ENCODE peak calls at places on chromosomes 13 and 19, in six cellular contexts. J is cardiac muscle cell, B is iris pigment epithelial cell, K is dorsolateral prefrontal cortex, R is breast epithelium, O is IMR-90. Z is an unnamed sample.

GRCh38 chr13:49357694-49358093 is 86.2 kb downstream of the CAB39L start:
- DNase-seq in K (no peak), B (peak), O (peak), J (no peak), R (no peak), Z (no peak)

GRCh38 chr13:49356224-49356623 is 87.6 kb downstream of the CAB39L start:
- DNase-seq in B (peak), K (no peak), O (peak), R (no peak), J (peak), Z (no peak)

GRCh38 chr13:113364371-113364932 is 522 bp upstream of the GRTP1 start:
- DNase-seq in B (no peak), R (peak), K (no peak), J (peak), O (no peak), Z (no peak)

GRCh38 chr19:18007939-18008673 is at the start of gene ARRDC2:
- DNase-seq in B (peak), O (peak), J (peak), K (peak), R (peak), Z (peak)

GRCh38 chr13:46492946-46493345 is 60.0 kb upstream of the LRCH1 start:
- DNase-seq in K (no peak), R (no peak), B (peak), J (peak), O (peak), Z (peak)

GRCh38 chr13:26872444-26873173 is 112.0 kb upstream of the GPR12 start:
- DNase-seq in J (peak), K (peak), R (no peak), O (peak), B (peak), Z (peak)

GRCh38 chr19:1651061-1651547 is 1.3 kb downstream of the TCF3 start:
- DNase-seq in J (peak), K (no peak), B (peak), O (peak), R (no peak), Z (no peak)

GRCh38 chr13:30862707-30863106 is 43.4 kb upstream of the MEDAG start:
- DNase-seq in J (peak), K (no peak), O (no peak), R (peak), B (no peak), Z (peak)

GRCh38 chr13:84137292-84137691 is 255.0 kb upstream of the SLITRK1 start:
- DNase-seq in J (peak), R (no peak), K (no peak), B (peak), O (no peak), Z (no peak)

GRCh38 chr13:30006246-30006645 is 155.8 kb upstream of the UBL3 start:
- DNase-seq in R (no peak), J (no peak), K (no peak), B (no peak), O (no peak), Z (no peak)

GRCh38 chr19:3310280-3310679 is 56.1 kb upstream of the NFIC start:
- DNase-seq in K (no peak), J (no peak), R (no peak), B (no peak), O (no peak), Z (no peak)

GRCh38 chr13:99922631-99923404 is 48.7 kb downstream of the ZIC5 start:
- DNase-seq in K (no peak), O (no peak), R (no peak), B (no peak), J (no peak), Z (no peak)

GRCh38 chr13:50082426-50083283 is 67.4 kb downstream of the KCNRG start:
- DNase-seq in R (peak), J (peak), B (peak), O (peak), K (no peak), Z (peak)

GRCh38 chr19:27676334-27676733 is 1536.6 kb downstream of the UQCRFS1 start:
- DNase-seq in K (no peak), B (no peak), R (no peak), J (no peak), O (no peak), Z (no peak)

GRCh38 chr19:39677931-39678889 is 22.5 kb downstream of the LGALS16 start:
- DNase-seq in K (no peak), J (no peak), B (peak), O (peak), R (peak), Z (peak)

GRCh38 chr19:54114340-54114826 is 1.1 kb downstream of the TFPT start:
- DNase-seq in K (no peak), R (no peak), O (peak), J (peak), B (peak), Z (no peak)

GRCh38 chr13:51599444-51600176 is 15.3 kb downstream of the WDFY2 start:
- DNase-seq in B (no peak), R (no peak), O (no peak), K (no peak), J (no peak), Z (no peak)

GRCh38 chr13:25686831-25687495 is 315.2 kb downstream of the ATP8A2 start:
- DNase-seq in B (no peak), O (no peak), R (no peak), J (no peak), K (no peak), Z (peak)

GRCh38 chr13:33678906-33679657 is 138.9 kb upstream of the RFC3 start:
- DNase-seq in K (no peak), R (peak), B (peak), J (peak), O (peak), Z (no peak)

GRCh38 chr19:16203256-16204004 is 5.7 kb downstream of the AP1M1 start:
- DNase-seq in J (no peak), K (no peak), R (no peak), B (no peak), O (no peak), Z (no peak)

GRCh38 chr19:48147597-48148175 is 22.5 kb downstream of the LIG1 start:
- DNase-seq in O (no peak), K (no peak), B (no peak), R (no peak), J (no peak), Z (no peak)

GRCh38 chr19:48591021-48591420 is 15.5 kb upstream of the SPACA4 start:
- DNase-seq in J (peak), O (no peak), B (peak), K (no peak), R (no peak), Z (no peak)

GRCh38 chr13:43269037-43269476 is 245.7 kb downstream of the DNAJC15 start:
- DNase-seq in R (no peak), K (no peak), J (peak), O (peak), B (peak), Z (no peak)

GRCh38 chr13:27466513-27466912 is 16.1 kb upstream of the MTIF3 start:
- DNase-seq in B (no peak), O (no peak), J (no peak), R (no peak), K (no peak), Z (no peak)

GRCh38 chr19:39030854-39031367 is 1.4 kb downstream of the FBXO27 start:
- DNase-seq in J (no peak), B (no peak), O (no peak), R (no peak), K (no peak), Z (no peak)

GRCh38 chr19:49631279-49631588 is 8.7 kb downstream of the RRAS start:
- DNase-seq in O (no peak), J (no peak), R (no peak), B (no peak), K (no peak), Z (no peak)

GRCh38 chr19:42402376-42403116 is 12.4 kb upstream of the CNFN start:
- DNase-seq in B (no peak), J (no peak), O (no peak), K (no peak), R (no peak), Z (no peak)

GRCh38 chr19:38003427-38004099 is 96.6 kb downstream of the SIPA1L3 start:
- DNase-seq in B (peak), K (peak), R (peak), J (peak), O (peak), Z (peak)

Z was measured in NCI-H526 treated with DMSO at 0.1 percent for 48 hours.